ENCODE peak calls at places on chromosomes 13 and 19, in five cellular contexts. P is WTC11, V is A549, Z is GM12878, K is K562. B is an unnamed sample.

GRCh38 chr19:44626067-44626624 is 12.8 kb downstream of the IGSF23 start:
- DNase-seq in P (no peak), V (peak), Z (no peak), K (no peak), B (peak)

GRCh38 chr19:31064486-31064885 is 284.8 kb downstream of the TSHZ3 start:
- DNase-seq in P (no peak), V (no peak), Z (no peak), K (no peak), B (no peak)

GRCh38 chr13:98890186-98890585 is 87.7 kb downstream of the DOCK9 start:
- DNase-seq in P (no peak), V (no peak), Z (no peak), K (no peak), B (no peak)

GRCh38 chr13:24263652-24264051 is 45.7 kb upstream of the C1QTNF9 start:
- DNase-seq in P (no peak), V (no peak), Z (no peak), K (no peak), B (peak)

GRCh38 chr19:44689290-44690130 is 9.4 kb upstream of the CEACAM16 start:
- DNase-seq in P (peak), V (peak), Z (no peak), K (peak), B (peak)

GRCh38 chr13:74187564-74187963 is 53.4 kb upstream of the KLF12 start:
- DNase-seq in P (no peak), V (peak), Z (no peak), K (no peak), B (peak)

GRCh38 chr13:98977568-98978270 is at the start of gene DOCK9:
- DNase-seq in P (peak), V (no peak), Z (no peak), K (no peak), B (no peak)

GRCh38 chr13:112588490-112589297 is 741 bp upstream of the TUBGCP3 start:
- DNase-seq in P (no peak), V (no peak), Z (no peak), K (no peak), B (no peak)

GRCh38 chr19:5991244-5991838 is 13.4 kb upstream of the RANBP3 start:
- DNase-seq in P (no peak), V (no peak), Z (no peak), K (peak), B (no peak)

GRCh38 chr13:74819549-74819948 is 662.4 kb downstream of the TBC1D4 start:
- DNase-seq in P (no peak), V (no peak), Z (no peak), K (no peak), B (no peak)

GRCh38 chr13:53238241-53238640 is 209.6 kb downstream of the OLFM4 start:
- DNase-seq in P (peak), V (no peak), Z (no peak), K (no peak), B (no peak)

GRCh38 chr13:99214232-99214631 is 13.6 kb downstream of the UBAC2 start:
- DNase-seq in P (no peak), V (no peak), Z (peak), K (no peak), B (no peak)

GRCh38 chr13:100063333-100063732 is 25.6 kb upstream of the PCCA start:
- DNase-seq in P (no peak), V (no peak), Z (no peak), K (no peak), B (no peak)

GRCh38 chr19:16209266-16209665 is 11.6 kb downstream of the AP1M1 start:
- DNase-seq in P (no peak), V (no peak), Z (no peak), K (no peak), B (no peak)

GRCh38 chr19:45250216-45250831 is 747 bp upstream of the MARK4 start:
- DNase-seq in P (no peak), V (no peak), Z (no peak), K (no peak), B (no peak)

GRCh38 chr19:4068058-4068966 is 1.6 kb upstream of the ZBTB7A start:
- DNase-seq in P (no peak), V (no peak), Z (no peak), K (no peak), B (no peak)

GRCh38 chr19:5665781-5666513 is 14.4 kb downstream of the MICOS13 start:
- DNase-seq in P (no peak), V (peak), Z (peak), K (no peak), B (peak)

GRCh38 chr13:112943309-112944125 is 25.5 kb upstream of the MCF2L start:
- DNase-seq in P (peak), V (peak), Z (no peak), K (no peak), B (no peak)

GRCh38 chr19:57338798-57339378 is 12.2 kb upstream of the ZNF304 start:
- DNase-seq in P (no peak), V (no peak), Z (no peak), K (no peak), B (no peak)

GRCh38 chr13:23159587-23160240 is 21.1 kb upstream of the SGCG start:
- DNase-seq in P (peak), V (no peak), Z (no peak), K (no peak), B (no peak)

GRCh38 chr13:101408154-101408553 is 8.2 kb downstream of the NALCN start:
- DNase-seq in P (no peak), V (no peak), Z (no peak), K (no peak), B (no peak)

GRCh38 chr13:103358245-103358932 is 292.2 kb upstream of the SLC10A2 start:
- DNase-seq in P (no peak), V (no peak), Z (no peak), K (no peak), B (no peak)

GRCh38 chr13:65292488-65292901 is 1937.6 kb downstream of the PCDH9 start:
- DNase-seq in P (no peak), V (no peak), Z (no peak), K (no peak), B (no peak)

GRCh38 chr19:1851581-1852293 is 3.5 kb upstream of the REXO1 start:
- DNase-seq in P (no peak), V (no peak), Z (no peak), K (no peak), B (no peak)

GRCh38 chr19:45103200-45103624 is 10.2 kb downstream of the PPP1R37 start:
- DNase-seq in P (no peak), V (no peak), Z (no peak), K (no peak), B (no peak)

GRCh38 chr13:44764334-44764733 is 188.2 kb upstream of the TSC22D1 start:
- DNase-seq in P (no peak), V (no peak), Z (no peak), K (no peak), B (no peak)
- TF ChIP-seq ESRRA in P (no peak), V (no peak), Z (no peak), K (no peak), B (no peak)

GRCh38 chr13:45811891-45812583 is 39.5 kb downstream of the SIAH3 start:
- DNase-seq in P (no peak), V (no peak), Z (no peak), K (no peak), B (no peak)

GRCh38 chr13:45809810-45810394 is 41.7 kb downstream of the SIAH3 start:
- DNase-seq in P (no peak), V (no peak), Z (no peak), K (no peak), B (no peak)

GRCh38 chr13:45812599-45813372 is 38.8 kb downstream of the SIAH3 start:
- DNase-seq in P (no peak), V (no peak), Z (no peak), K (no peak), B (no peak)

DNA sequence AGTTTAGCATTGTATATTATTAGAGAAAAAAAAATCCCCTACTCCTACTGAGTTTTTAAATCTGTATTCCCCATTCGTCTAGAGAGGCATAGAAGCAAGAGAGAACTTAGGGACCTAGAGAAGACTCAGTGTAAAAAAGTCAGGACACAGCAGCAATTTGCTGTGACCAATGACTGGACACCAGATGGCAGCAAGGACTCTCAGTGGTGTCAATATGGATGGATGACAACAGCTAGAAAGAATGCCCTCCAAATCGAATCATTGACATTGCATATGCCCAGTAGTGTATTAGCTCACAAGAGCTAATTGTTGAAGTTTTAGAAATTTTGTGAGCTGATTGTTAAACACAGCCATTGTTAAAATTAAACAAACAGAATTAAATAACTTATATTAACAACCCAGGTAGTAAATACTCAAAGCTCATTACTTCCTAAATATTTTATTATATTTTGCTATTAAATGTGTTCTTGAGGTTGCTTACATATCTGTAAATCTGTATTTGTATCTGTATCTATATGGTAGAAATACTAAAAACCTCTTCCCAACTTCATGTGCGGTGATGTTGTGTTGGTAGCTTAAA is 43.9 kb downstream of the SIAH3 start:
- DNase-seq in P (peak), V (peak), Z (peak), K (peak), B (peak)
- TF ChIP-seq ESRRA in P (no peak), V (no peak), Z (no peak), K (no peak), B (no peak)

GRCh38 chr19:49884109-49884508 is 6.6 kb downstream of the TBC1D17 start:
- DNase-seq in P (no peak), V (no peak), Z (no peak), K (no peak), B (no peak)
- TF ChIP-seq ESRRA in P (no peak), V (no peak), Z (no peak), K (no peak), B (no peak)

DNA sequence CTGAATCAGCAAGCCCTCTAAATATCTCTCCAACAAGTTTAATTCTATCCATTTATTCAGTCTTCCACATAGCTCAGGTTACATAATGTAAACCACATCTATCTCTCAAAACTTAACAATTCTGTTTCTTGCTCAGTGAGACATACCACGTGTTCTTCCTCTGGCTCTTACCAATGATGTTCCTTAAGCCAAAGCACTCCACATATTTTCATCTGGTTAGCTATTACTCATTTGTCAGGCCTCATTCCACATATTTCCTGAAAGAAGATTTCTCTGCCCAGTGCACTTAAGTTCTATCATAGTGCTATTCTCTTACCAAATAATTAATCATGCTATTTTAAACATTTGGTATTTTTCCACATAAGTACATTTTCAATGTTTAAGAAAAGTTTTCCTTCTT is 403.3 kb upstream of the ATXN8OS start:
- DNase-seq in P (no peak), V (no peak), Z (no peak), K (no peak), B (no peak)
- TF ChIP-seq ESRRA in P (no peak), V (no peak), Z (no peak), K (no peak), B (no peak)

GRCh38 chr13:110414283-110414682 is 107.2 kb downstream of the COL4A2 start:
- DNase-seq in P (no peak), V (no peak), Z (no peak), K (no peak), B (no peak)
- TF ChIP-seq ESRRA in P (no peak), V (no peak), Z (no peak), K (no peak), B (no peak)

DNA sequence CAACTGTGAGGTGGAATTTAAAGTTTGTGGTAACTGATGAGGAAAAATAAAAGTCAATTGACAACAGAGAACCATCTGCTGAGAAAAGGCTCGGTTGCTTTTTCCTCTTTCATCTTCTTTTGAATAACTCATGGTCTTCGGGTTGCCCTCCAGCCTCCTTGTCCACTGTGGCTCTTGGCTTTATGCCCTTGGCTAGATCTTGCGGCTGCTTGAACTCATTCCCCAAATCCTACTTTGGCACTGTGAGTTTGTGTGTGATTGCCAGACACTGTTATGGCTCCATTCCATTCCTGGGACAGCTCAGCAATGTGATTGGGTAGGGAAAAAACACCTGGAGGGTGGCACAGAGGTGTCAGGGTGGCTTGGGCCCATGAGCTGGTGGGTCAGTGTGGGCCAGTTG is 387.4 kb downstream of the DLEU7 start:
- DNase-seq in P (no peak), V (no peak), Z (no peak), K (no peak), B (no peak)
- TF ChIP-seq ESRRA in P (no peak), V (no peak), Z (no peak), K (no peak), B (no peak)

DNA sequence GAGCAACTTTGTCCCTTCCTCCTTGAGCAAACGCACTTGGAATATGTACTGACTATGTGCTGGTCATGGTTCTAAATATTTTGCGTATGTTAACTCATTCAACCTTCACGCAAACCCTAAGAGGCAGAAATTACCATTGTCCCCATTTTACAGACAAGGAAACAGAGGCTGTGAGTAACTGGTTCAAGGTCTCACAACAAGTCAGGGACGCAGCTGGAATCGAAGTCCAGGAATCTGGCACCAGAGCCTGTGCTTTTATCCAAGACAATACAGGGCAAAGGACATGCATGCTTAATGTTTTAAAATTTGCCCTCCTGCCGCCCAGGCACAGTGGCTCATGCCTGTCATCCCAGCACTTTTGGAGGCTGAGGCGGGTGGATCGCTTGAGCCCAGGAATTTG is 5.1 kb downstream of the FXYD5 start:
- DNase-seq in P (no peak), V (no peak), Z (no peak), K (no peak), B (no peak)
- TF ChIP-seq ESRRA in P (no peak), V (no peak), Z (no peak), K (no peak), B (no peak)

GRCh38 chr13:29582171-29582570 is 13.3 kb downstream of the SLC7A1 start:
- DNase-seq in P (no peak), V (no peak), Z (no peak), K (peak), B (no peak)
- TF ChIP-seq ESRRA in P (no peak), V (no peak), Z (no peak), K (no peak), B (no peak)

B was measured in HepG2.